ENCODE peak calls at places on chromosomes 16 and 17, in five cellular contexts. J is trophoblast cell, C is GM23248, Q is mesenchymal stem cell, N is PC-3. E is an unnamed sample. For H3K4me1, the result is how much of the 10 kb centered on the place peaks cover.

GRCh38 chr16:85759631-85760419 is 8.9 kb upstream of the C16orf74 start:
- DNase-seq in J (peak), C (peak), Q (no peak), N (peak), E (no peak)

GRCh38 chr17:75406222-75406615 is 741 bp upstream of the GRB2 start:
- DNase-seq in J (no peak), C (peak), Q (no peak), N (peak), E (no peak)

GRCh38 chr16:15643453-15644305 is 725 bp upstream of the MARF1 start:
- DNase-seq in J (peak), C (peak), Q (peak), N (peak), E (peak)

GRCh38 chr16:22240023-22240697 is 34.1 kb downstream of the EEF2K start:
- DNase-seq in J (peak), C (peak), Q (no peak), N (no peak), E (peak)

GRCh38 chr17:81336930-81337325 is 41.8 kb upstream of the SLC38A10 start:
- DNase-seq in J (no peak), C (no peak), Q (no peak), N (no peak), E (no peak)

GRCh38 chr17:74746922-74747321 is 1.5 kb upstream of the NHERF1 start:
- DNase-seq in J (no peak), C (no peak), Q (peak), N (no peak), E (no peak)

GRCh38 chr17:12537436-12537835 is 128.3 kb upstream of the MYOCD start:
- DNase-seq in J (peak), C (no peak), Q (no peak), N (no peak), E (no peak)

GRCh38 chr17:11730747-11731146 is 132.5 kb downstream of the DNAH9 start:
- DNase-seq in J (no peak), C (no peak), Q (no peak), N (no peak), E (no peak)

GRCh38 chr16:50559342-50559741 is 11.1 kb downstream of the NKD1 start:
- DNase-seq in J (no peak), C (no peak), Q (no peak), N (no peak), E (no peak)

GRCh38 chr17:81295678-81296381 is 723 bp upstream of the SLC38A10 start:
- DNase-seq in J (peak), C (peak), Q (peak), N (peak), E (peak)

GRCh38 chr17:21513012-21513570 is 136.9 kb downstream of the KCNJ12 start:
- DNase-seq in J (peak), C (peak), Q (peak), N (peak), E (peak)

GRCh38 chr16:10616744-10617640 is 36.6 kb upstream of the EMP2 start:
- DNase-seq in J (no peak), C (peak), Q (no peak), N (peak), E (peak)

GRCh38 chr17:44374306-44375195 is 10.9 kb upstream of the FAM171A2 start:
- DNase-seq in J (no peak), C (no peak), Q (no peak), N (no peak), E (no peak)

GRCh38 chr17:50684612-50685333 is 22.9 kb downstream of the ANKRD40 start:
- DNase-seq in J (peak), C (no peak), Q (no peak), N (peak), E (no peak)

GRCh38 chr16:3514621-3515020 is 13.8 kb downstream of the CLUAP1 start:
- DNase-seq in J (no peak), C (peak), Q (peak), N (no peak), E (no peak)

GRCh38 chr16:1812732-1813163 is 13.9 kb downstream of the HAGH start:
- DNase-seq in J (peak), C (peak), Q (peak), N (peak), E (peak)

GRCh38 chr17:74297941-74298340 is 23.9 kb downstream of the DNAI2 start:
- DNase-seq in J (no peak), C (peak), Q (no peak), N (peak), E (no peak)

GRCh38 chr16:1614226-1615102 is 2.3 kb downstream of the CRAMP1 start:
- DNase-seq in J (peak), C (peak), Q (peak), N (peak), E (peak)

GRCh38 chr17:78127888-78128615 is 503 bp downstream of the TMC6 start:
- DNase-seq in J (no peak), C (no peak), Q (peak), N (peak), E (peak)

GRCh38 chr16:3935921-3936320 is 55.4 kb upstream of the CREBBP start:
- DNase-seq in J (no peak), C (no peak), Q (no peak), N (no peak), E (no peak)

GRCh38 chr16:17282247-17282646 is 188.5 kb downstream of the XYLT1 start:
- DNase-seq in J (no peak), C (no peak), Q (no peak), N (no peak), E (no peak)

GRCh38 chr17:77264617-77265230 is 124.0 kb downstream of the SEC14L1 start:
- DNase-seq in J (no peak), C (no peak), Q (no peak), N (no peak), E (no peak)

GRCh38 chr17:2709173-2709661 is 2.3 kb downstream of the CLUH start:
- DNase-seq in J (no peak), C (peak), Q (no peak), N (peak), E (no peak)

GRCh38 chr17:2351269-2351668 is 14.0 kb downstream of the SGSM2 start:
- DNase-seq in J (no peak), C (no peak), Q (no peak), N (no peak), E (no peak)

GRCh38 chr16:1261131-1261917 is 5.5 kb downstream of the TPSD1 start:
- DNase-seq in J (peak), C (no peak), Q (no peak), N (peak), E (no peak)

GRCh38 chr17:60163108-60163784 is 13.5 kb downstream of the CA4 start:
- DNase-seq in J (peak), C (no peak), Q (no peak), N (no peak), E (no peak)

GRCh38 chr17:49218941-49219913 is 8.7 kb downstream of the ABI3 start:
- DNase-seq in J (peak), C (no peak), Q (no peak), N (no peak), E (no peak)

GRCh38 chr17:55215711-55216110 is 49.0 kb upstream of the HLF start:
- DNase-seq in J (no peak), C (no peak), Q (no peak), N (no peak), E (no peak)

GRCh38 chr17:52606098-52606497 is 447.6 kb upstream of the CA10 start:
- DNase-seq in J (peak), C (peak), Q (no peak), N (peak), E (no peak)

GRCh38 chr17:36674278-36674650 is 72.9 kb downstream of the MRM1 start:
- DNase-seq in J (no peak), C (no peak), Q (no peak), N (no peak), E (no peak)

GRCh38 chr17:42087736-42088705 is 10.3 kb downstream of the ZNF385C start:
- DNase-seq in J (no peak), C (no peak), Q (no peak), N (no peak), E (no peak)

GRCh38 chr17:10628756-10629155 is 28.4 kb downstream of the MYH3 start:
- DNase-seq in J (peak), C (no peak), Q (no peak), N (no peak), E (no peak)

GRCh38 chr16:27464663-27465482 is 62.9 kb downstream of the IL21R start:
- DNase-seq in J (no peak), C (no peak), Q (no peak), N (no peak), E (no peak)

GRCh38 chr17:34218757-34219156 is 36.3 kb upstream of the CCL2 start:
- DNase-seq in J (no peak), C (no peak), Q (no peak), N (no peak), E (no peak)

GRCh38 chr16:50699345-50700159 is 6.1 kb downstream of the NOD2 start:
- DNase-seq in J (peak), C (peak), Q (peak), N (peak), E (no peak)

GRCh38 chr17:32370426-32370825 is 20.5 kb downstream of the ZNF207 start:
- DNase-seq in J (no peak), C (no peak), Q (no peak), N (no peak), E (no peak)

GRCh38 chr17:27882162-27882840 is 10.9 kb downstream of the LYRM9 start:
- DNase-seq in J (no peak), C (no peak), Q (no peak), N (no peak), E (no peak)

GRCh38 chr16:10385725-10386516 is at the start of gene ATF7IP2:
- DNase-seq in J (peak), C (peak), Q (peak), N (peak), E (peak)

GRCh38 chr17:64785050-64785449 is 122.9 kb upstream of the SMURF2 start:
- DNase-seq in J (no peak), C (no peak), Q (no peak), N (no peak), E (no peak)

GRCh38 chr17:64786337-64786736 is 124.2 kb upstream of the SMURF2 start:
- DNase-seq in J (peak), C (no peak), Q (no peak), N (peak), E (no peak)

GRCh38 chr17:64787921-64788271 is 125.8 kb upstream of the SMURF2 start:
- DNase-seq in J (no peak), C (no peak), Q (no peak), N (no peak), E (no peak)

GRCh38 chr17:64787255-64787920 is 125.3 kb upstream of the SMURF2 start:
- DNase-seq in J (peak), C (no peak), Q (no peak), N (no peak), E (no peak)

GRCh38 chr17:64788286-64789060 is 126.4 kb upstream of the SMURF2 start:
- DNase-seq in J (no peak), C (no peak), Q (no peak), N (no peak), E (no peak)
- H3K9ac ChIP-seq in J (no peak), C (no peak), Q (no peak), N (no peak), E (no peak)

GRCh38 chr16:29811896-29812665 is at the start of gene PRRT2:
- DNase-seq in J (peak), C (peak), Q (peak), N (peak), E (peak)
- H3K4me3 ChIP-seq in J (peak), C (peak), Q (peak), N (peak), E (peak)

GRCh38 chr17:79714129-79714528 is 16.6 kb upstream of the ENPP7 start:
- DNase-seq in J (no peak), C (no peak), Q (no peak), N (no peak), E (no peak)

GRCh38 chr17:79716183-79716797 is 14.5 kb upstream of the ENPP7 start:
- DNase-seq in J (no peak), C (no peak), Q (no peak), N (no peak), E (no peak)

GRCh38 chr17:79713391-79713790 is 17.4 kb upstream of the ENPP7 start:
- DNase-seq in J (no peak), C (no peak), Q (no peak), N (no peak), E (no peak)

GRCh38 chr17:79715318-79716182 is 15.2 kb upstream of the ENPP7 start:
- DNase-seq in J (no peak), C (no peak), Q (no peak), N (no peak), E (no peak)

DNA sequence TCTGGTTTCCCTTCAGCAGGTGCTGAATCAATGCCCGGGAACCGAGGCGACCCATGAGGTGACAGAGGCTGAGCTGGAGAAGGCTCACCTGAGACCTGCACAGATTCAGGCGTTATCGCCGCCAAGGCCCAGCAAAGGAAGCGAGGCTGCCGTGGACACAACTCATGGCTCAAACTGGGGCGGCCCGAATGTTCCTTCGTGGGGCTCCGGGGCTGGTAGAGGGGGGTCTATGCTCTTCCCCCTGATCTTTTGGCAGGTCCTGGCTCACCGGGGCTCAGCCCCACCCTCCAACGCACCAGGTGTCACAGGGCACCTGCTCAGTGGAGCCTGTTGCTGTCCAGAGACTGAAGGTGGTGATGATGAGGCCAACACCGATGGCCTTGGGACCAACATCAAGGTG is 16.0 kb upstream of the ENPP7 start:
- DNase-seq in J (no peak), C (no peak), Q (no peak), N (no peak), E (no peak)
- H3K4me1 ChIP-seq in J (under half), C (under half), Q (under half), N (under half), E (under half)

DNA sequence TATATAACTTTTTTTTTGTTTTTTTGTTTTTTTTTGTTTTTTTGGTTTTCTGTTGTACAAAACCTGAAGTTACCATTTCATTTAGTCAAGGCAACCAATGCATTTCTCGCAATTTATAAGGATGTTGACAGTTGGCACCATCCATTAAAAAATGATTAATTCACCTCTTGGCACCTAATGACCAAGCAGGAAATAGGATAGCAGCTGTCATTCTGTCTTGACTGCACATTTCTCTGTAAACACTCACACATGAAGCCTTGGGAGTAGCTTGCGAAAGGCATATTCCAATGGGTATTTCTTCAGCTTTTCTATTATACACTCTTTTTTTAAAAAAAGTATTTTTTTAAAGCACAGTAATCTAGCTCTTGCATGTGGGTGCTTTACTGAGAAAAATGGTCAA is 77.5 kb downstream of the SYCE1L start:
- DNase-seq in J (no peak), C (no peak), Q (no peak), N (no peak), E (no peak)
- H3K9ac ChIP-seq in J (no peak), C (no peak), Q (no peak), N (no peak), E (peak)

DNA sequence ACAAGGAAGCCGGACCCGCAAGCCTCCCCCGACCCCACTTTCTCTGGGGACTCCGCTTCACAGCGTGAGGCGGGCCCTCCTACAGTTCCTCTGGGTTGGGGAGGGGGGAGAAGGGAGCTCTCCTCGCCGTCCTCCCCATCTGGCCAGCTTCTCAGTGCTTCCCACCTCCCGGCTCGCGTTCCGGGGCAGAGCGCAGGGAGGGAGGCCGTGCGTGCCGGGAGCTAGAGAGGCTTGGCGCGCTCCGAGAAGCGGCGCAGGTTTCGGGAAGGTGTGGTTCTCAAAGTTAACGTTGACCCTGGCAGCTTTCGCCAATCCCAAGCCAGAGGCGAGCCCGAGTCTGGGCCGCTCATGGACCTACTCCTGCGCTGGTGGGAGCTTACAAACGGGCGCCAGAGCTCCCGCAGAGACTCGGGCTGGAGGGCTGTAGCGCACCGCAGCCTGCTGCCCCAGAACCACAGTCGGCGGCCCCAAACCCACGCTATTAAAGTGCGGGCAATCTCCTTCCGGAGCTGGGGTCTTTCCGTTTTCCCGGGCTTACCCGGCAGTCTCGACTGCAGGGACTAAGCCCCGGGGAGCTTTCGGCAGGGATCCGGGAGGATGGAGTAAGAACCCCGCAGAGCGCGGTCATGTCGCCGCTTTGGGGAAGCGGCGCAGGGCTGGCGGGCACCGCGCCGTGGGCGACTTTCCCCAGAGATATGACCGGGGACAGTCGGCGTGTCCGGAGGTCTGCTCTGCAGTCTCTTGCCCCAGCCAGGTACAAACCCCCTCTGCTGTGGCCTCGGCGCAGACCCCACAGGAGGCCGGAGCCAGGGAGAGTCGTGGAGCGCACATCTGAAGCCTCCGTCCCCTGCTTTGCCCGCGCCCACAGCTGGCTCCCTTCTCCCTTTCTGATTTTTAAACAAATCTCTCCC is 797 bp downstream of the CDH11 start:
- DNase-seq in J (no peak), C (peak), Q (peak), N (no peak), E (peak)
- H3K4me3 ChIP-seq in J (peak), C (peak), Q (peak), N (peak), E (peak)

DNA sequence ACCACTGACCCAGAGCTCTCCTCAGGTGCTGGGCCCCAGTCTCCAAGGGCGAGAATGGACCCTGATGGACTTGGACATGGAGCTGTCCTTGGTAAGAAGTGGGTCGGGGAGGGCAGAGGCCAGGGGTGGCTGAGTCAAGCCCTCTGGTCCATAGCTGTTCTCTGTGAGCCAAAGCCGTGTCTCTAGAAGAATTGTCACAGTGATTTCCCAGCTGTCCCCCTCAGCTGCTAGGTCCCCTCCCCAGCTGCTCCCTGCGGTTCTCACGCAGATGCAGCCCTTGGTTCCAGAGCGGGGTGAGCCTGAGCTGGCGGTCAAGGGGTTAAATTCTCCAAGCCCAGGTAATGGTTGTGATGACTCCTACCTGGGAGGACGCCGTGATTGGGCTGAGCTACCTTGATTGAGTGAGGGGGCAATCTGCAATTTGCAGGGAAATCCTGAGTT is 1.3 kb upstream of the NOL3 start:
- DNase-seq in J (no peak), C (no peak), Q (no peak), N (no peak), E (no peak)
- H3K4me1 ChIP-seq in J (under half), C (under half), Q (under half), N (under half), E (under half)

GRCh38 chr17:40490982-40491381 is 10.4 kb downstream of the TNS4 start:
- DNase-seq in J (no peak), C (no peak), Q (no peak), N (no peak), E (no peak)
- H3K9ac ChIP-seq in J (no peak), C (peak), Q (peak), N (no peak), E (peak)

DNA sequence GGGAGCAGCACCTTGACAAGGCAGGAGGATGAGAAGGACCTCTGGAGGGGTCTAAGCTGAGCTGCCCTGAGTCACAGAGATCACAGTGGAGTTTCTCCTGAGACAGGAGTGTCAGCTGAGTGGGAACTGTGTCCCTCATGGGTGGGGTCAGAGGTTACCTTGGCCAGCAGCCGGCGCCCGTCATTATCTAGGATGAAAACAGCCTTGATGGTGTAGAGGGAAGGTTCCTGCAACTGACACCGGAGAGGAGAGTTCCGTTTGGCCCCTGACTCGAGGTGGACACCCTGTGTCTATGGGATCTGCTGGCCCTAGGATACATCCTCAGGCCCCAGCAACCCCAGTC is 933 bp downstream of the COPZ2 start:
- DNase-seq in J (no peak), C (no peak), Q (no peak), N (no peak), E (no peak)
- H3K4me3 ChIP-seq in J (no peak), C (peak), Q (peak), N (no peak), E (peak)

DNA sequence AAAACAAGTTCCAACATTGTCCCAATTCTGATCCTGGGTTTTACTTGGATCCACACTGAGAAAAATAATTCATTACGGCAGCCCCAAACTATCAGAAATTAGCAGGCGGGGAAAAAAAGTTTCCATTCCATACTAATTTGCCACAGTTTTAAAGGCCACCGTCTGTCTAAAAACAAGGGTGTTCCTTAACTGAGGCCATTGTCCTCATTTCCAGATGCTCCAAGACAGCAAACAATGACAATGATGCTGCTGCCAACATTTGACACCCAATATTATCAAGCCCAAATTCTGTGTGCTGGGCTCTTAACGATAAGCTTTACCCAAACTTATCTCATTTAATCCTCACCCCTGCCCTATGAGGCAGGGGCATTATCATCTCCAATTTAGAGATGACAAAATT is 26.3 kb downstream of the CUEDC1 start:
- DNase-seq in J (no peak), C (no peak), Q (no peak), N (no peak), E (no peak)
- H3K4me1 ChIP-seq in J (under half), C (under half), Q (under half), N (under half), E (under half)